ENCODE peak calls at places on chromosomes 6 and 20, in eight cellular contexts. C is activated naive CD8-positive, alpha-beta T cell treated with anti-CD3 and anti-CD28 coated beads, Interleukin-2, amount 50 U/mL, for 24 hours; Q is C1 segment of cervical spinal cord; X is MCF 10A; W is stimulated activated naive CD4-positive, alpha-beta T cell treated with Interleukin-2 at 50 U/mL for 16 hours; Y is Kasumi-1; E is BE2C; P is HCEC 1CT. R is an unnamed sample.

GRCh38 chr20:58627212-58628072 is 23.6 kb upstream of the STX16 start:
- DNase-seq in C (no peak), Q (no peak), X (no peak), W (peak; percentile 6), Y (no peak), E (no peak), P (no peak), R (no peak)

GRCh38 chr20:35001596-35002362 is 46.1 kb downstream of the MYH7B start:
- DNase-seq in C (no peak), Q (no peak), X (no peak), W (no peak), Y (no peak), E (no peak), P (no peak), R (no peak)

GRCh38 chr6:129312865-129313264 is 397.1 kb downstream of the ARHGAP18 start:
- DNase-seq in C (no peak), Q (no peak), X (peak; percentile 67), W (no peak), Y (no peak), E (no peak), P (peak; percentile 70), R (no peak)

GRCh38 chr20:142290-142689 is at the start of gene DEFB126:
- DNase-seq in C (no peak), Q (no peak), X (no peak), W (no peak), Y (no peak), E (no peak), P (no peak), R (no peak)

GRCh38 chr6:53910834-53911233 is 116.0 kb downstream of the LRRC1 start:
- DNase-seq in C (no peak), Q (no peak), X (no peak), W (no peak), Y (no peak), E (no peak), P (no peak), R (no peak)

GRCh38 chr20:33158637-33159385 is 9.1 kb upstream of the BPIFA2 start:
- DNase-seq in C (no peak), Q (no peak), X (no peak), W (no peak), Y (no peak), E (no peak), P (no peak), R (no peak)

GRCh38 chr6:157982297-157982579 is 575 bp downstream of the SYNJ2 start:
- DNase-seq in C (peak; percentile 40), Q (no peak), X (peak; percentile 40), W (peak; percentile 13), Y (no peak), E (peak; percentile 34), P (peak; percentile 36), R (no peak)

GRCh38 chr6:158211273-158212055 is 43.3 kb downstream of the GTF2H5 start:
- DNase-seq in C (no peak), Q (no peak), X (no peak), W (peak; percentile 10), Y (no peak), E (no peak), P (peak; percentile 61), R (no peak)

GRCh38 chr6:21227486-21227885 is 366.1 kb upstream of the SOX4 start:
- DNase-seq in C (no peak), Q (no peak), X (peak; percentile 30), W (no peak), Y (no peak), E (no peak), P (peak; percentile 65), R (no peak)

GRCh38 chr20:60695223-60695622 is 556.8 kb upstream of the CDH4 start:
- DNase-seq in C (no peak), Q (no peak), X (peak; percentile 54), W (no peak), Y (no peak), E (no peak), P (peak; percentile 84), R (no peak)

GRCh38 chr6:38755874-38756273 is 40.8 kb downstream of the DNAH8 start:
- DNase-seq in C (no peak), Q (no peak), X (peak; percentile 56), W (no peak), Y (no peak), E (no peak), P (no peak), R (no peak)

GRCh38 chr20:50064640-50065615 is 48.0 kb downstream of the UBE2V1 start:
- DNase-seq in C (no peak), Q (no peak), X (no peak), W (no peak), Y (no peak), E (no peak), P (no peak), R (no peak)

GRCh38 chr20:53265304-53265875 is 293.2 kb downstream of the TSHZ2 start:
- DNase-seq in C (no peak), Q (no peak), X (no peak), W (no peak), Y (no peak), E (no peak), P (no peak), R (no peak)

GRCh38 chr6:82076855-82077254 is 170.7 kb downstream of the IBTK start:
- DNase-seq in C (no peak), Q (no peak), X (no peak), W (no peak), Y (peak; percentile 14), E (no peak), P (peak; percentile 17), R (no peak)

GRCh38 chr20:23123886-23124285 is 37.8 kb upstream of the CD93 start:
- DNase-seq in C (no peak), Q (no peak), X (no peak), W (no peak), Y (no peak), E (no peak), P (no peak), R (no peak)

GRCh38 chr20:13659288-13659687 is 20.6 kb upstream of the TASP1 start:
- DNase-seq in C (no peak), Q (no peak), X (no peak), W (no peak), Y (no peak), E (no peak), P (no peak), R (no peak)

GRCh38 chr6:127518710-127519468 is at the start of gene MTCL3:
- DNase-seq in C (peak; percentile 41), Q (peak; percentile 5), X (no peak), W (peak; percentile 61), Y (no peak), E (peak; percentile 96), P (peak; percentile 78), R (no peak)

GRCh38 chr6:7201732-7202541 is 94.2 kb downstream of the RREB1 start:
- DNase-seq in C (peak; percentile 26), Q (no peak), X (no peak), W (no peak), Y (peak; percentile 94), E (no peak), P (no peak), R (no peak)

GRCh38 chr20:3744806-3745685 is 12.6 kb downstream of the HSPA12B start:
- DNase-seq in C (peak; percentile 75), Q (no peak), X (peak; percentile 88), W (peak; percentile 74), Y (peak; percentile 90), E (peak; percentile 97), P (no peak), R (peak; percentile 57)

GRCh38 chr20:33808388-33808787 is 2.8 kb upstream of the CHMP4B start:
- DNase-seq in C (no peak), Q (no peak), X (no peak), W (no peak), Y (no peak), E (no peak), P (no peak), R (no peak)

GRCh38 chr6:156395276-156395675 is 381.9 kb upstream of the ARID1B start:
- DNase-seq in C (peak; percentile 7), Q (no peak), X (no peak), W (peak; percentile 61), Y (no peak), E (no peak), P (no peak), R (no peak)

GRCh38 chr6:12265795-12266194 is 24.4 kb upstream of the EDN1 start:
- DNase-seq in C (no peak), Q (no peak), X (peak; percentile 70), W (no peak), Y (no peak), E (no peak), P (peak; percentile 44), R (no peak)

GRCh38 chr6:3281669-3282460 is 23.1 kb downstream of the PSMG4 start:
- DNase-seq in C (no peak), Q (no peak), X (peak; percentile 94), W (no peak), Y (no peak), E (no peak), P (peak; percentile 12), R (no peak)

GRCh38 chr6:116402108-116402507 is 31.4 kb downstream of the DSE start:
- DNase-seq in C (no peak), Q (no peak), X (no peak), W (no peak), Y (no peak), E (no peak), P (no peak), R (no peak)

GRCh38 chr6:69390125-69390524 is 406.7 kb downstream of the LMBRD1 start:
- DNase-seq in C (no peak), Q (no peak), X (no peak), W (no peak), Y (peak; percentile 58), E (no peak), P (no peak), R (no peak)

GRCh38 chr6:53486679-53487078 is 58.2 kb downstream of the GCLC start:
- DNase-seq in C (no peak), Q (no peak), X (no peak), W (no peak), Y (no peak), E (no peak), P (no peak), R (no peak)

GRCh38 chr6:15480546-15480945 is 182.3 kb downstream of the DTNBP1 start:
- DNase-seq in C (no peak), Q (no peak), X (no peak), W (no peak), Y (no peak), E (no peak), P (no peak), R (no peak)

GRCh38 chr6:36239710-36240256 is 30.1 kb upstream of the PNPLA1 start:
- DNase-seq in C (no peak), Q (no peak), X (no peak), W (no peak), Y (no peak), E (no peak), P (no peak), R (no peak)

GRCh38 chr20:57439432-57439831 is 48.2 kb downstream of the RBM38 start:
- DNase-seq in C (no peak), Q (no peak), X (peak; percentile 53), W (no peak), Y (no peak), E (no peak), P (no peak), R (no peak)

GRCh38 chr20:46699651-46700359 is 9.6 kb upstream of the SLC2A10 start:
- DNase-seq in C (no peak), Q (no peak), X (peak; percentile 54), W (no peak), Y (peak; percentile 28), E (peak; percentile 28), P (peak; percentile 52), R (no peak)

GRCh38 chr6:119533603-119534279 is 184.2 kb upstream of the MAN1A1 start:
- DNase-seq in C (no peak), Q (no peak), X (peak; percentile 71), W (no peak), Y (no peak), E (no peak), P (peak; percentile 88), R (no peak)

GRCh38 chr20:17611540-17612286 is 41.8 kb downstream of the DSTN start:
- DNase-seq in C (no peak), Q (no peak), X (peak; percentile 68), W (no peak), Y (no peak), E (no peak), P (no peak), R (no peak)

GRCh38 chr6:106799008-106799952 is 169.9 kb downstream of the QRSL1 start:
- DNase-seq in C (no peak), Q (no peak), X (peak; percentile 83), W (no peak), Y (no peak), E (no peak), P (peak; percentile 52), R (no peak)

GRCh38 chr6:156154896-156155295 is 622.3 kb upstream of the ARID1B start:
- DNase-seq in C (no peak), Q (no peak), X (peak; percentile 54), W (no peak), Y (peak; percentile 3), E (no peak), P (no peak), R (no peak)

R was measured in central memory CD8-positive, alpha-beta T cell.